ENCODE peak calls at places on chromosomes 13 and 19, in seven cellular contexts. C is BJ; F is aorta; Y is lower leg skin; L is naive thymus-derived CD4-positive, alpha-beta T cell; Z is thoracic aorta; X is PC-9. R is an unnamed sample.

GRCh38 chr13:111132948-111133347 is 17.8 kb downstream of the ARHGEF7 start:
- DNase-seq in C (no peak), F (no peak), Y (no peak), L (no peak), Z (no peak), X (no peak), R (no peak)

GRCh38 chr19:30029721-30030510 is 87.9 kb downstream of the URI1 start:
- DNase-seq in C (peak; percentile 69), F (no peak), Y (no peak), L (no peak), Z (no peak), X (peak; percentile 61), R (no peak)

GRCh38 chr13:100439247-100439955 is 149.2 kb downstream of the GGACT start:
- DNase-seq in C (no peak), F (no peak), Y (no peak), L (no peak), Z (no peak), X (no peak), R (no peak)

GRCh38 chr13:94329277-94329676 is 150.2 kb downstream of the DCT start:
- DNase-seq in C (no peak), F (no peak), Y (no peak), L (no peak), Z (no peak), X (no peak), R (no peak)

GRCh38 chr19:55340784-55341147 is 1.1 kb downstream of the KMT5C start:
- DNase-seq in C (no peak), F (no peak), Y (no peak), L (no peak), Z (no peak), X (no peak), R (no peak)

GRCh38 chr19:54517483-54517882 is 14.9 kb downstream of the LAIR2 start:
- DNase-seq in C (no peak), F (no peak), Y (no peak), L (peak; percentile 6), Z (no peak), X (peak; percentile 50), R (peak; percentile 19)

GRCh38 chr13:114049026-114049425 is 75.2 kb upstream of the C13orf46 start:
- DNase-seq in C (no peak), F (no peak), Y (no peak), L (no peak), Z (no peak), X (no peak), R (no peak)

GRCh38 chr19:49142866-49143335 is 12.3 kb downstream of the HRC start:
- DNase-seq in C (peak; percentile 56), F (peak; percentile 96), Y (peak; percentile 94), L (no peak), Z (peak; percentile 72), X (peak; percentile 88), R (peak; percentile 91)

GRCh38 chr13:43880930-43881329 is 1.2 kb downstream of the LACC1 start:
- DNase-seq in C (no peak), F (no peak), Y (no peak), L (no peak), Z (no peak), X (no peak), R (no peak)

GRCh38 chr19:4051175-4052101 is 15.3 kb downstream of the ZBTB7A start:
- DNase-seq in C (no peak), F (no peak), Y (peak; percentile 91), L (no peak), Z (no peak), X (peak; percentile 65), R (no peak)

GRCh38 chr19:19514215-19514633 is 1.1 kb downstream of the TSSK6 start:
- DNase-seq in C (no peak), F (peak; percentile 90), Y (no peak), L (no peak), Z (no peak), X (no peak), R (no peak)

GRCh38 chr19:45140533-45140932 is 20.2 kb downstream of the NKPD1 start:
- DNase-seq in C (no peak), F (no peak), Y (no peak), L (no peak), Z (no peak), X (no peak), R (no peak)

GRCh38 chr13:63433546-63434150 is 2018.0 kb upstream of the PCDH20 start:
- DNase-seq in C (no peak), F (no peak), Y (no peak), L (no peak), Z (no peak), X (no peak), R (no peak)

GRCh38 chr13:44393391-44393790 is 19.8 kb downstream of the SERP2 start:
- DNase-seq in C (no peak), F (no peak), Y (no peak), L (no peak), Z (no peak), X (no peak), R (no peak)

GRCh38 chr13:91242652-91243051 is 104.8 kb upstream of the MIR17HG start:
- DNase-seq in C (no peak), F (no peak), Y (no peak), L (no peak), Z (no peak), X (no peak), R (no peak)

GRCh38 chr19:19422156-19422555 is 16.7 kb downstream of the GATAD2A start:
- DNase-seq in C (no peak), F (peak; percentile 51), Y (no peak), L (no peak), Z (no peak), X (no peak), R (no peak)

GRCh38 chr19:50534478-50534877 is 20.8 kb upstream of the ASPDH start:
- DNase-seq in C (no peak), F (no peak), Y (no peak), L (no peak), Z (no peak), X (no peak), R (no peak)

GRCh38 chr13:46751811-46752635 is 44.9 kb downstream of the ESD start:
- DNase-seq in C (no peak), F (no peak), Y (no peak), L (peak; percentile 12), Z (no peak), X (no peak), R (no peak)

GRCh38 chr19:45079911-45080469 is 930 bp downstream of the GEMIN7 start:
- DNase-seq in C (no peak), F (no peak), Y (no peak), L (no peak), Z (no peak), X (no peak), R (no peak)

GRCh38 chr19:42531313-42531712 is 3.0 kb upstream of the CEACAM1 start:
- DNase-seq in C (no peak), F (no peak), Y (peak; percentile 49), L (no peak), Z (no peak), X (peak; percentile 35), R (no peak)

GRCh38 chr19:55898911-55899310 is 33.2 kb downstream of the NLRP13 start:
- DNase-seq in C (no peak), F (no peak), Y (no peak), L (no peak), Z (no peak), X (no peak), R (no peak)

GRCh38 chr13:20904908-20905307 is 2.4 kb upstream of the XPO4 start:
- DNase-seq in C (no peak), F (no peak), Y (no peak), L (no peak), Z (no peak), X (no peak), R (no peak)

GRCh38 chr13:96880419-96880818 is 113.9 kb downstream of the OXGR1 start:
- DNase-seq in C (no peak), F (no peak), Y (no peak), L (no peak), Z (no peak), X (no peak), R (no peak)

GRCh38 chr13:62243146-62243545 is 827.5 kb upstream of the PCDH20 start:
- DNase-seq in C (no peak), F (no peak), Y (no peak), L (no peak), Z (no peak), X (no peak), R (no peak)

GRCh38 chr19:19444694-19445155 is 39.2 kb downstream of the GATAD2A start:
- DNase-seq in C (no peak), F (no peak), Y (no peak), L (no peak), Z (no peak), X (no peak), R (no peak)

GRCh38 chr19:52453324-52454094 is at the start of gene ZNF578:
- DNase-seq in C (peak; percentile 23), F (peak; percentile 92), Y (peak; percentile 90), L (peak; percentile 50), Z (peak; percentile 33), X (peak; percentile 8), R (peak; percentile 44)

DNA sequence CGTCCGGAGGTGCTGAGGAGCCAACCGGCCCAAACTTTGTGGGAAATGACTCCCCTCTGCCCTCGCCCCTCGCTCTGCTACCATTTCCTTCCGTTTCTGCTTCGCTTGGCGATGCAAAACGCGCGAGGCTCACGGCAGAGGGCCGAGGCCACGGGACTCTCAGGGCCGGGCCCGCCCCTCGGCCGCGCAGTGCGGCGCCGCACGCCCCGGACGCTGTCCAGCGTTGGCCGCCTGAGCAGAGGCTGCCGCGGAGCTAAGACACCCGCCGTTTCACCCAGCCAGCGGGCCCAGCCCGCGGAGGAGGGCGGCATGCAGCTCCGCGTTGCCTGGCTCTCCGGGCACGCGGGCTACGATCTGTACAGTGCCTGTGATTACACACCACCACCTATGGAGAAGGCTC is 2.1 kb upstream of the ZNF578 start:
- DNase-seq in C (no peak), F (no peak), Y (no peak), L (no peak), Z (no peak), X (no peak), R (no peak)
- H3K4me3 ChIP-seq in C (no peak overlapping the region), F (no peak overlapping the region), Y (no peak overlapping the region), L (no peak overlapping the region), Z (no peak overlapping the region), X (no peak overlapping the region), R (no peak overlapping the region)

DNA sequence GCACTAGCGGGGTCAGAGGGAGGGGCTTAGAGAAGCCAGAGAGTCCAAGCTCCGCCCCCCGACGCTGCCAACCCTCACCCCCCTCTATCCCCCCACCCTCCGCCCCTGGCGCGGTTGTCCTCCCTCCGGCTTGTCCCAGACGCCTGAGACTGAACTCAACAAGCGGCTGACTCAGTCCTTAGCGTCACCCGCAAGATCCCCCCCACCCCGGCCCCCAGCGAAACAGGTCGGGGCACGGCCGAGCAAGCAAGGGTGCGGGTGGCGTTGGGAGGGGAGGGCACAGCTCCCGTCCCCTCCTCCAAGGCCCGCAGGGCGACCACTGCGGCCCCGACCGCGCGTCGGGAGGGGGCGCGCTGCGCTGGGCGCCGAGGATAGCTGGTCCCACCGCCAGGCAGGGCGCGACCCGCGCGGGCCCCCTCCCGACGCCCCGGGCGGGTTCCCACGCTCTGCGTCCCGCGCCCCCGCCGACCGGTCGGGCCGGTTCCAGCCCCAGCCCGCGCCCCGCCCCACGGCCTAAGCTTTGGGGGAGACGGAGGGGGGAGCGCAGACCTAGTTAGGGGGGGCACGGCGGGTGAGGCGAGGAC is 5.3 kb downstream of the NOTCH3 start:
- DNase-seq in C (peak; percentile 4), F (peak; percentile 95), Y (peak; percentile 92), L (no peak), Z (peak; percentile 59), X (peak; percentile 91), R (peak; percentile 69)
- H3K4me3 ChIP-seq in C (peak overlapping the region; percentile 47), F (peak overlapping the region; percentile 58), Y (no peak overlapping the region), L (no peak overlapping the region), Z (peak overlapping the region; percentile 73), X (peak overlapping the region; percentile 57), R (peak overlapping the region; percentile 32)

GRCh38 chr19:6424939-6425731 is 524 bp upstream of the KHSRP start:
- DNase-seq in C (peak; percentile 100), F (peak; percentile 99), Y (peak; percentile 100), L (peak; percentile 100), Z (peak; percentile 100), X (peak; percentile 97), R (peak; percentile 100)
- H3K4me3 ChIP-seq in C (peak overlapping the region; percentile 16), F (no peak overlapping the region), Y (no peak overlapping the region), L (peak overlapping the region; percentile 39), Z (peak overlapping the region; percentile 47), X (no peak overlapping the region), R (peak overlapping the region; percentile 84)

GRCh38 chr19:21586341-21587116 is 81.1 kb downstream of the ZNF429 start:
- DNase-seq in C (no peak), F (peak; percentile 78), Y (no peak), L (no peak), Z (no peak), X (peak; percentile 6), R (no peak)
- H3K4me3 ChIP-seq in C (peak overlapping the region; percentile 13), F (peak overlapping the region; percentile 21), Y (peak overlapping the region; percentile 10), L (peak overlapping the region; percentile 39), Z (peak overlapping the region; percentile 84), X (peak overlapping the region; percentile 59), R (peak overlapping the region; percentile 76)

R was measured in breast epithelium.